ENCODE peak calls at places on chromosomes 4 and X, in five cellular contexts. One of them, this sample, is unnamed.

GRCh38 chr4:42302348-42302747 is 94.9 kb upstream of the SHISA3 start:
- DNase-seq in dorsolateral prefrontal cortex: peak; percentile 58
- DNase-seq in posterior cingulate gyrus: peak; percentile 66
- DNase-seq in effector CD8-positive, alpha-beta T cell: no peak
- DNase-seq in astrocyte of the cerebellum: no peak
- DNase-seq in this sample: no peak

GRCh38 chr4:68466185-68466584 is 18.9 kb downstream of the TMPRSS11E start:
- DNase-seq in astrocyte of the cerebellum: peak; percentile 59
- DNase-seq in dorsolateral prefrontal cortex: no peak
- DNase-seq in effector CD8-positive, alpha-beta T cell: no peak
- DNase-seq in posterior cingulate gyrus: no peak
- DNase-seq in this sample: no peak

GRCh38 chr4:790466-790820 is 35.5 kb downstream of the CPLX1 start:
- DNase-seq in dorsolateral prefrontal cortex: no peak
- DNase-seq in effector CD8-positive, alpha-beta T cell: no peak
- DNase-seq in astrocyte of the cerebellum: no peak
- DNase-seq in posterior cingulate gyrus: no peak
- DNase-seq in this sample: no peak

GRCh38 chr4:106481801-106482200 is 113.2 kb upstream of the GIMD1 start:
- DNase-seq in dorsolateral prefrontal cortex: no peak
- DNase-seq in effector CD8-positive, alpha-beta T cell: no peak
- DNase-seq in posterior cingulate gyrus: no peak
- DNase-seq in astrocyte of the cerebellum: no peak
- DNase-seq in this sample: no peak

GRCh38 chrX:131199086-131199485 is 90.0 kb downstream of the IGSF1 start:
- DNase-seq in posterior cingulate gyrus: no peak
- DNase-seq in effector CD8-positive, alpha-beta T cell: no peak
- DNase-seq in astrocyte of the cerebellum: no peak
- DNase-seq in dorsolateral prefrontal cortex: no peak
- DNase-seq in this sample: no peak

GRCh38 chrX:153771686-153772607 is 7.9 kb downstream of the PLXNB3 start:
- DNase-seq in posterior cingulate gyrus: no peak
- DNase-seq in effector CD8-positive, alpha-beta T cell: no peak
- DNase-seq in dorsolateral prefrontal cortex: no peak
- DNase-seq in astrocyte of the cerebellum: no peak
- DNase-seq in this sample: no peak

GRCh38 chr4:176343286-176343685 is 23.5 kb downstream of the SPCS3 start:
- DNase-seq in posterior cingulate gyrus: no peak
- DNase-seq in astrocyte of the cerebellum: no peak
- DNase-seq in effector CD8-positive, alpha-beta T cell: no peak
- DNase-seq in dorsolateral prefrontal cortex: no peak
- DNase-seq in this sample: no peak

GRCh38 chr4:155411546-155411945 is 34.8 kb upstream of the MAP9 start:
- DNase-seq in effector CD8-positive, alpha-beta T cell: no peak
- DNase-seq in astrocyte of the cerebellum: no peak
- DNase-seq in posterior cingulate gyrus: no peak
- DNase-seq in dorsolateral prefrontal cortex: no peak
- DNase-seq in this sample: no peak

GRCh38 chr4:188178276-188178675 is 39.0 kb downstream of the TRIML1 start:
- DNase-seq in effector CD8-positive, alpha-beta T cell: no peak
- DNase-seq in dorsolateral prefrontal cortex: no peak
- DNase-seq in astrocyte of the cerebellum: no peak
- DNase-seq in posterior cingulate gyrus: no peak
- DNase-seq in this sample: no peak

GRCh38 chr4:123250843-123251242 is 145.8 kb upstream of the SPRY1 start:
- DNase-seq in effector CD8-positive, alpha-beta T cell: no peak
- DNase-seq in dorsolateral prefrontal cortex: no peak
- DNase-seq in posterior cingulate gyrus: no peak
- DNase-seq in astrocyte of the cerebellum: peak; percentile 41
- DNase-seq in this sample: peak; percentile 38

This sample was measured in breast epithelium.